ENCODE peak calls at places on chromosomes 4 and X, in six cellular contexts. One of them, this sample, is unnamed.

GRCh38 chrX:134753185-134754008 is 95.1 kb upstream of the PLAC1 start:
- DNase-seq in endodermal cell: no peak
- DNase-seq in neuronal stem cell: no peak
- DNase-seq in choroid plexus epithelial cell: peak
- DNase-seq in fibroblast of lung: peak
- DNase-seq in fibroblast of pulmonary artery: peak
- DNase-seq in this sample: peak

GRCh38 chr4:46388860-46389259 is 1.1 kb downstream of the GABRA2 start:
- DNase-seq in endodermal cell: no peak
- DNase-seq in neuronal stem cell: no peak
- DNase-seq in choroid plexus epithelial cell: peak
- DNase-seq in fibroblast of lung: no peak
- DNase-seq in fibroblast of pulmonary artery: no peak
- DNase-seq in this sample: no peak

GRCh38 chrX:83847339-83847738 is 13.6 kb upstream of the CYLC1 start:
- DNase-seq in endodermal cell: no peak
- DNase-seq in neuronal stem cell: no peak
- DNase-seq in choroid plexus epithelial cell: no peak
- DNase-seq in fibroblast of lung: no peak
- DNase-seq in fibroblast of pulmonary artery: no peak
- DNase-seq in this sample: no peak

GRCh38 chr4:24364852-24365251 is 219.5 kb downstream of the DHX15 start:
- DNase-seq in endodermal cell: no peak
- DNase-seq in neuronal stem cell: no peak
- DNase-seq in choroid plexus epithelial cell: no peak
- DNase-seq in fibroblast of lung: no peak
- DNase-seq in fibroblast of pulmonary artery: no peak
- DNase-seq in this sample: no peak

GRCh38 chr4:151725087-151725486 is 35.7 kb downstream of the GATB start:
- DNase-seq in endodermal cell: peak
- DNase-seq in neuronal stem cell: no peak
- DNase-seq in choroid plexus epithelial cell: no peak
- DNase-seq in fibroblast of lung: no peak
- DNase-seq in fibroblast of pulmonary artery: no peak
- DNase-seq in this sample: no peak

GRCh38 chrX:40734956-40735317 is 405 bp downstream of the MED14 start:
- DNase-seq in endodermal cell: no peak
- DNase-seq in neuronal stem cell: no peak
- DNase-seq in choroid plexus epithelial cell: peak
- DNase-seq in fibroblast of lung: peak
- DNase-seq in fibroblast of pulmonary artery: peak
- DNase-seq in this sample: no peak

GRCh38 chrX:150543230-150544155 is 24.9 kb upstream of the MTM1 start:
- DNase-seq in endodermal cell: no peak
- DNase-seq in neuronal stem cell: no peak
- DNase-seq in choroid plexus epithelial cell: no peak
- DNase-seq in fibroblast of lung: no peak
- DNase-seq in fibroblast of pulmonary artery: no peak
- DNase-seq in this sample: no peak

GRCh38 chr4:116839826-116840225 is 245.6 kb downstream of the TRAM1L1 start:
- DNase-seq in endodermal cell: no peak
- DNase-seq in neuronal stem cell: no peak
- DNase-seq in choroid plexus epithelial cell: no peak
- DNase-seq in fibroblast of lung: no peak
- DNase-seq in fibroblast of pulmonary artery: peak
- DNase-seq in this sample: peak

GRCh38 chr4:62548108-62548524 is 1348.0 kb downstream of the ADGRL3 start:
- DNase-seq in endodermal cell: peak
- DNase-seq in neuronal stem cell: no peak
- DNase-seq in choroid plexus epithelial cell: no peak
- DNase-seq in fibroblast of lung: no peak
- DNase-seq in fibroblast of pulmonary artery: peak
- DNase-seq in this sample: no peak

GRCh38 chr4:184287697-184288255 is 70.1 kb upstream of the ENPP6 start:
- DNase-seq in endodermal cell: peak
- DNase-seq in neuronal stem cell: no peak
- DNase-seq in choroid plexus epithelial cell: peak
- DNase-seq in fibroblast of lung: peak
- DNase-seq in fibroblast of pulmonary artery: peak
- DNase-seq in this sample: no peak

GRCh38 chr4:74944354-74944793 is 11.5 kb downstream of the PARM1 start:
- DNase-seq in endodermal cell: no peak
- DNase-seq in neuronal stem cell: no peak
- DNase-seq in choroid plexus epithelial cell: no peak
- DNase-seq in fibroblast of lung: no peak
- DNase-seq in fibroblast of pulmonary artery: no peak
- DNase-seq in this sample: no peak

GRCh38 chr4:54392459-54392858 is 163.4 kb downstream of the PDGFRA start:
- DNase-seq in endodermal cell: no peak
- DNase-seq in neuronal stem cell: no peak
- DNase-seq in choroid plexus epithelial cell: no peak
- DNase-seq in fibroblast of lung: no peak
- DNase-seq in fibroblast of pulmonary artery: peak
- DNase-seq in this sample: no peak

GRCh38 chr4:176883108-176883550 is 90.4 kb upstream of the VEGFC start:
- DNase-seq in endodermal cell: no peak
- DNase-seq in neuronal stem cell: no peak
- DNase-seq in choroid plexus epithelial cell: peak
- DNase-seq in fibroblast of lung: peak
- DNase-seq in fibroblast of pulmonary artery: peak
- DNase-seq in this sample: no peak
- H3K4me3 ChIP-seq in endodermal cell: no peak
- H3K4me3 ChIP-seq in neuronal stem cell: no peak
- H3K4me3 ChIP-seq in choroid plexus epithelial cell: peak
- H3K4me3 ChIP-seq in fibroblast of lung: no peak
- H3K4me3 ChIP-seq in fibroblast of pulmonary artery: peak
- H3K4me3 ChIP-seq in this sample: peak

GRCh38 chrX:107675365-107675654 is 47.0 kb downstream of the PRPS1 start:
- DNase-seq in endodermal cell: no peak
- DNase-seq in neuronal stem cell: no peak
- DNase-seq in choroid plexus epithelial cell: peak
- DNase-seq in fibroblast of lung: no peak
- DNase-seq in fibroblast of pulmonary artery: no peak
- DNase-seq in this sample: no peak
- H3K4me3 ChIP-seq in endodermal cell: no peak
- H3K4me3 ChIP-seq in neuronal stem cell: no peak
- H3K4me3 ChIP-seq in choroid plexus epithelial cell: peak
- H3K4me3 ChIP-seq in fibroblast of lung: no peak
- H3K4me3 ChIP-seq in fibroblast of pulmonary artery: peak
- H3K4me3 ChIP-seq in this sample: no peak

DNA sequence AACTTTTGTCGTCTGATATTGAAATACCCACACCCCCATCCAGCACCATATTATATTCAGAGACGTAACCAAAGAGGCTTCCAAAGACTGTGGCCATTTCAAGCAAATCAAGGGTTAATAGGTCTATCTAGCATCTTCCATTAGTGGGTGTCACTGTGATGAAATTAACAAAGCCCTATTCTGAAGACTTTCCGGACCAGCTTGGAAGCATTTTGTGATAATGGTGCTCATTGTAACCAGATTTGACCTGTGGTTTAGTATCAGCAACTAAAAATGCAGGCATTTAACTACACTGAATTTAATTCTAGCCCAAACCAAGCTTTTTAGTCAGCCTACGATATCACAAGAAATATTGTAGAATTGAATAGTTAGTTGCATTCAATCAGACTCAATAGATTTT is 309.7 kb upstream of the TENM3 start:
- DNase-seq in endodermal cell: no peak
- DNase-seq in neuronal stem cell: no peak
- DNase-seq in choroid plexus epithelial cell: no peak
- DNase-seq in fibroblast of lung: no peak
- DNase-seq in fibroblast of pulmonary artery: no peak
- DNase-seq in this sample: no peak
- H3K4me3 ChIP-seq in endodermal cell: no peak
- H3K4me3 ChIP-seq in neuronal stem cell: no peak
- H3K4me3 ChIP-seq in choroid plexus epithelial cell: no peak
- H3K4me3 ChIP-seq in fibroblast of lung: no peak
- H3K4me3 ChIP-seq in fibroblast of pulmonary artery: no peak
- H3K4me3 ChIP-seq in this sample: no peak

DNA sequence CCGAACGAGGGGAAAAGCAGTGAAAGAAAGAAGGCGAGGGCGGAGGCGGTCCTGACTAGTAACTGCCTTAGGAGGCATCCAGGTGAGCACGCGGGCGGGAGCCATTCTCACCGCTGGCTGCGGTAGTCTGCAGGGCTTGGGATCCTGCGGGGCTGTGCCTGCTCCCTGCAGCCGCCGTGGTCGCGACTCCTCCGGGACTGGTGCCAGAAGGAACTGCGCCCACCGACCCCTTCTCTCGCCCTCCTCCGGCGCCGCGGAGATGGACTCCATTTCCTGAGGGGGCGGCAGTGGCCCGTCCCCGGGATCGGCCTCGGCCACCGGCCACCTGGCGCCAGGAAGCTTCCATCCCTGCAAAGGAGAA is 545 bp downstream of the NFXL1 start:
- DNase-seq in endodermal cell: peak
- DNase-seq in neuronal stem cell: no peak
- DNase-seq in choroid plexus epithelial cell: no peak
- DNase-seq in fibroblast of lung: no peak
- DNase-seq in fibroblast of pulmonary artery: no peak
- DNase-seq in this sample: peak
- H3K4me3 ChIP-seq in endodermal cell: peak
- H3K4me3 ChIP-seq in neuronal stem cell: peak
- H3K4me3 ChIP-seq in choroid plexus epithelial cell: peak
- H3K4me3 ChIP-seq in fibroblast of lung: peak
- H3K4me3 ChIP-seq in fibroblast of pulmonary artery: peak
- H3K4me3 ChIP-seq in this sample: peak

DNA sequence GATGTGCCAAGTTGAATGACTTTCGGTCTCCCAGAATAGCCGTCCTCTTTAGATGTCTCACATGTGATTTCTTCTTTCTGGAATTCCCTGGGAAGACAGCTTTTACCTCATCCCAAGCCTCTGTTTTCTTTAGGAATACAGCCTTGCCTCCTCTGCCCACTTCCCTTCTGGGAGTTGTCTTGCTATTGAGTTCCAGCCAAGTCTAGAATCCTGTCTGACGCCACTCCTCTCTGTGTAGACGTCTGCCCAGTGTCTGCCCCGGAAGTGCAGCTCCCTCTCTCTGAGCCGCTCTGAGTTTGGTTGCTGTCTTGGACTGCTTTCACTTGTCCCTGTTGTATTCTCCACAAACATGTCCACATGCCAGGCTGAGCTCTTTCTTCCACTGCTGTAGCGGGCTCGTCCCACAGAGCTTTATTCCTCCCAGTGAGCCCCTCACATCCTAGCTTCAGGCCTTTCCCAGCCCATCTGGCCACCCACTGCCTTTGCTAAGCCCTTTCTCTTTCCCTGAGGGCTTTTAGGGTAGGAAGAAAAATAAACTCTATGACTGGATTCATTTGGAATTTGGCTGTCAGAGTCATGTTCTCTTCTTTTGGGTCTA is 9.0 kb upstream of the IGFBP7 start:
- DNase-seq in endodermal cell: no peak
- DNase-seq in neuronal stem cell: no peak
- DNase-seq in choroid plexus epithelial cell: peak
- DNase-seq in fibroblast of lung: peak
- DNase-seq in fibroblast of pulmonary artery: peak
- DNase-seq in this sample: peak
- H3K4me3 ChIP-seq in endodermal cell: no peak
- H3K4me3 ChIP-seq in neuronal stem cell: no peak
- H3K4me3 ChIP-seq in choroid plexus epithelial cell: peak
- H3K4me3 ChIP-seq in fibroblast of lung: peak
- H3K4me3 ChIP-seq in fibroblast of pulmonary artery: peak
- H3K4me3 ChIP-seq in this sample: peak

GRCh38 chrX:29699214-29699613 is 516.1 kb upstream of the MAGEB2 start:
- DNase-seq in endodermal cell: no peak
- DNase-seq in neuronal stem cell: no peak
- DNase-seq in choroid plexus epithelial cell: no peak
- DNase-seq in fibroblast of lung: peak
- DNase-seq in fibroblast of pulmonary artery: no peak
- DNase-seq in this sample: no peak
- H3K4me3 ChIP-seq in endodermal cell: no peak
- H3K4me3 ChIP-seq in neuronal stem cell: no peak
- H3K4me3 ChIP-seq in choroid plexus epithelial cell: no peak
- H3K4me3 ChIP-seq in fibroblast of lung: no peak
- H3K4me3 ChIP-seq in fibroblast of pulmonary artery: no peak
- H3K4me3 ChIP-seq in this sample: no peak

DNA sequence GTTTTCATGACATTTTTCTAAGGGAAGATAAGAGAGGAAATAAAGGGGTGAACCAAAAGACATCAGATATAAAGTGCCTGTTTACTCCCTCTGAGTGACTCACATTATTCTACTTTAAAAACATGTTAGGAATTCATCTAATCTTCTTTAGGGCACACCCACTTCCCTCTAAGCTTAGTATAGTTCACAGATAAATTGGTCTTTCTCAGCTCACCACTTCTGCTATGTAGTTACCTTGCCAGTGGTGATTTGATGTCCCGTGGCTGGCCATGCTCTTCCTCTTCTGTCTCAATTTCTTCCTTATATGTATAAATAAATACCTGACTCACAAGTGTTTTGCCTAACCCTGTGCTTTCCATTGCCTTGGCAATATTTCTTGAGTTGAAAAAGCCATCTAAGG is 96.8 kb downstream of the PDLIM5 start:
- DNase-seq in endodermal cell: no peak
- DNase-seq in neuronal stem cell: no peak
- DNase-seq in choroid plexus epithelial cell: peak
- DNase-seq in fibroblast of lung: peak
- DNase-seq in fibroblast of pulmonary artery: peak
- DNase-seq in this sample: peak
- H3K4me3 ChIP-seq in endodermal cell: peak
- H3K4me3 ChIP-seq in neuronal stem cell: no peak
- H3K4me3 ChIP-seq in choroid plexus epithelial cell: no peak
- H3K4me3 ChIP-seq in fibroblast of lung: peak
- H3K4me3 ChIP-seq in fibroblast of pulmonary artery: no peak
- H3K4me3 ChIP-seq in this sample: no peak